ENCODE peak calls at places on chromosomes 12 and 14, in ten cellular contexts. D is kidney epithelial cell, S is cardiac fibroblast, X is IMR-90, V is GM12864, K is heart right ventricle, G is fibroblast of lung, I is dorsolateral prefrontal cortex, P is HL-60, M is RWPE2. L is an unnamed sample.

GRCh38 chr12:80648866-80649265 is 58.6 kb upstream of the MYF6 start:
- DNase-seq in D (no peak), S (peak), X (peak), V (no peak), K (no peak), G (peak), I (no peak), P (no peak), M (no peak), L (peak)

GRCh38 chr14:61396694-61397093 is 75.3 kb downstream of the PRKCH start:
- DNase-seq in D (no peak), S (no peak), X (no peak), V (no peak), K (no peak), G (no peak), I (no peak), P (no peak), M (no peak), L (no peak)

GRCh38 chr14:75242546-75243273 is 35.9 kb upstream of the FOS start:
- DNase-seq in D (no peak), S (peak), X (peak), V (no peak), K (no peak), G (peak), I (no peak), P (no peak), M (peak), L (peak)

GRCh38 chr12:6018265-6018664 is 73.2 kb upstream of the ANO2 start:
- DNase-seq in D (no peak), S (no peak), X (no peak), V (no peak), K (no peak), G (no peak), I (no peak), P (no peak), M (no peak), L (no peak)

GRCh38 chr14:24307575-24308341 is at the start of gene CIDEB:
- DNase-seq in D (no peak), S (peak), X (peak), V (no peak), K (no peak), G (peak), I (peak), P (peak), M (no peak), L (peak)

GRCh38 chr14:88630565-88630964 is 67.7 kb downstream of the ZC3H14 start:
- DNase-seq in D (peak), S (peak), X (peak), V (peak), K (no peak), G (peak), I (no peak), P (no peak), M (no peak), L (peak)

GRCh38 chr12:70744133-70744532 is 106.9 kb upstream of the PTPRB start:
- DNase-seq in D (no peak), S (peak), X (no peak), V (no peak), K (no peak), G (peak), I (no peak), P (no peak), M (no peak), L (peak)

GRCh38 chr14:103496776-103497175 is 25.9 kb downstream of the CKB start:
- DNase-seq in D (no peak), S (peak), X (peak), V (no peak), K (no peak), G (no peak), I (no peak), P (no peak), M (no peak), L (no peak)

GRCh38 chr12:120102189-120103043 is 14.1 kb downstream of the RAB35 start:
- DNase-seq in D (no peak), S (no peak), X (no peak), V (no peak), K (no peak), G (no peak), I (no peak), P (peak), M (no peak), L (no peak)

GRCh38 chr12:24596768-24597388 is 352.0 kb downstream of the BCAT1 start:
- DNase-seq in D (no peak), S (peak), X (peak), V (no peak), K (no peak), G (peak), I (no peak), P (no peak), M (no peak), L (peak)

GRCh38 chr14:39267592-39268112 is 33.9 kb downstream of the MIA2 start:
- DNase-seq in D (no peak), S (no peak), X (no peak), V (no peak), K (no peak), G (no peak), I (no peak), P (peak), M (no peak), L (no peak)

GRCh38 chr12:4116251-4117111 is 157.1 kb upstream of the CCND2 start:
- DNase-seq in D (no peak), S (peak), X (peak), V (no peak), K (no peak), G (peak), I (no peak), P (no peak), M (peak), L (peak)

GRCh38 chr14:23177181-23177580 is 6.3 kb downstream of the SLC7A8 start:
- DNase-seq in D (no peak), S (no peak), X (no peak), V (no peak), K (no peak), G (no peak), I (peak), P (no peak), M (no peak), L (no peak)

GRCh38 chr12:31228811-31229792 is 96.8 kb downstream of the SINHCAF start:
- DNase-seq in D (no peak), S (no peak), X (no peak), V (no peak), K (peak), G (no peak), I (no peak), P (no peak), M (no peak), L (no peak)

GRCh38 chr12:57518920-57519757 is 1.2 kb downstream of the DDIT3 start:
- DNase-seq in D (no peak), S (peak), X (peak), V (no peak), K (no peak), G (peak), I (no peak), P (peak), M (no peak), L (peak)

GRCh38 chr12:96882862-96883261 is 24.2 kb upstream of the NEDD1 start:
- DNase-seq in D (no peak), S (peak), X (peak), V (no peak), K (no peak), G (peak), I (no peak), P (no peak), M (no peak), L (peak)

GRCh38 chr12:46998811-46999368 is 80.5 kb upstream of the PCED1B start:
- DNase-seq in D (no peak), S (peak), X (peak), V (no peak), K (no peak), G (peak), I (no peak), P (no peak), M (no peak), L (peak)

GRCh38 chr12:84730561-84731162 is 181.9 kb downstream of the SLC6A15 start:
- DNase-seq in D (no peak), S (no peak), X (no peak), V (no peak), K (no peak), G (no peak), I (no peak), P (no peak), M (no peak), L (no peak)

GRCh38 chr14:101147848-101148247 is 244.3 kb upstream of the RTL1 start:
- DNase-seq in D (no peak), S (no peak), X (no peak), V (no peak), K (no peak), G (no peak), I (no peak), P (no peak), M (no peak), L (no peak)

GRCh38 chr12:92075425-92075891 is 70.2 kb downstream of the BTG1 start:
- DNase-seq in D (no peak), S (peak), X (peak), V (no peak), K (no peak), G (peak), I (no peak), P (no peak), M (no peak), L (peak)

DNA sequence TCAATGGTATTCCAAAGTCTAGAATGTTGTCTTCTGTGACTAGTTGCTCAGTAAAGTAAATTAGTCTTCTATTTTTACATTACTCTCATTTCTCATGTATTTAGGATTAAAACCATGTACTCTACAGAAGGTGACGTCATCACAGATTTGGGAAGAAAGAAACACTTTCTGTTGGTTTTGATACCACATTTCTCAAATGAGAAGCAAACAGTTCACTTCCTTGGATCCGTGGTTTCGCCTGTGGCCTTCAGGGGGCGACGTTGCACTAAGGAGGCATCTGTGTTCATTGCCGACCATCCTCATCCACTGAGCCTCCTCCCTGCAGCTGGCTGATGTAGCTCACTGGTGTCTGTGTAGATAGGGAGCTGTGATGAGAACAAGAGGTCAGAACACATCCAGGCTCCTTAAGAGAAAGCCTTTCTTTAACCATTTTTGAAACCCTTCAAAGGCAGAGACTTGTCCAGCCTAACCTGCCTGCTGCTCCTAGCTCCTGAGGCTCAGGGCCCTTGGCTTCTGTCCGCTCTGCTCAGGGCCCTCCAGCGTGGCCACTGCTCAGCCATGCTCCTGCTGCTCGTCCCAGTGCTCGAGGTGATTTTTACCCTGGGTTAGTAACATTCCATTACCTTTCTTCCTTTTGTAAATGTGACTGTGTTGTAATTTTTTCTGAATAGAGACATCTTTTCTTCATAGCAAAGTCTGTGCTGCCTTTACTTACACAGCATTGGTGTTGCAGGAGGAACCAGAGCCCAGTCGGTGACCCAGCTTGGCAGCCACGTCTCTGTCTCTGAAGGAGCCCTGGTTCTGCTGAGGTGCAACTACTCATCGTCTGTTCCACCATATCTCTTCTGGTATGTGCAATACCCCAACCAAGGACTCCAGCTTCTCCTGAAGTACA is 220.6 kb upstream of the OR4E1 start:
- DNase-seq in D (no peak), S (no peak), X (no peak), V (no peak), K (no peak), G (no peak), I (peak), P (peak), M (no peak), L (no peak)
- TF ChIP-seq CTCF in D (peak), S (peak), X (no peak), V (peak), K (peak), G (no peak), I (peak), P (no peak), M (peak), L (peak)

DNA sequence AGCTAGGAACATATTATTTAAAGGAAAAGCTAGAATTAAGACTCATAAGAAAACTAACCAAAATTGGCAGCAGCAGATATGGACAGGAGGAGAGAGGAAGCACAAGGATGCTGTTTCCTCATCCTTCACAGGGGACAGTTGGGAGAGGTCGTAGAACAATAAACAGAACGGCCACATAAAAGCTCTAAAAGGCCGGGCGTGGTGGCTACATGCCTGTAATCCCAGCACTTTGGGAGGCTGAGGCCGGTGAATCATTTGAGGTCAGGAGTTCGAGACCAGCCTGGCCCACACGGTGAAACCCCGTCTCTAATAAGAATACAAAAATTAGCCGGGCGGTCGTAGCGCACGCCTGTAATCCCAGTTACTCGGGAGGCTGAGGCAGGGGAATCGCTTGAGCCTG is 10.5 kb downstream of the TCL1B start:
- DNase-seq in D (no peak), S (no peak), X (no peak), V (no peak), K (no peak), G (no peak), I (no peak), P (no peak), M (no peak), L (no peak)
- H3K4me3 ChIP-seq in D (no peak), S (no peak), X (no peak), V (no peak), K (no peak), G (no peak), I (no peak), P (no peak), M (no peak), L (no peak)

GRCh38 chr12:27083861-27084271 is 1.5 kb upstream of the C12orf71 start:
- DNase-seq in D (peak), S (peak), X (peak), V (no peak), K (no peak), G (peak), I (peak), P (no peak), M (no peak), L (peak)

GRCh38 chr12:27085654-27086053 is 3.3 kb upstream of the C12orf71 start:
- DNase-seq in D (no peak), S (no peak), X (no peak), V (no peak), K (no peak), G (peak), I (no peak), P (no peak), M (no peak), L (no peak)

GRCh38 chr12:27077586-27077985 is 4.8 kb downstream of the C12orf71 start:
- DNase-seq in D (no peak), S (no peak), X (no peak), V (no peak), K (no peak), G (no peak), I (no peak), P (no peak), M (no peak), L (no peak)

GRCh38 chr12:27076930-27077329 is 5.4 kb downstream of the C12orf71 start:
- DNase-seq in D (peak), S (no peak), X (peak), V (no peak), K (no peak), G (peak), I (no peak), P (no peak), M (no peak), L (no peak)

DNA sequence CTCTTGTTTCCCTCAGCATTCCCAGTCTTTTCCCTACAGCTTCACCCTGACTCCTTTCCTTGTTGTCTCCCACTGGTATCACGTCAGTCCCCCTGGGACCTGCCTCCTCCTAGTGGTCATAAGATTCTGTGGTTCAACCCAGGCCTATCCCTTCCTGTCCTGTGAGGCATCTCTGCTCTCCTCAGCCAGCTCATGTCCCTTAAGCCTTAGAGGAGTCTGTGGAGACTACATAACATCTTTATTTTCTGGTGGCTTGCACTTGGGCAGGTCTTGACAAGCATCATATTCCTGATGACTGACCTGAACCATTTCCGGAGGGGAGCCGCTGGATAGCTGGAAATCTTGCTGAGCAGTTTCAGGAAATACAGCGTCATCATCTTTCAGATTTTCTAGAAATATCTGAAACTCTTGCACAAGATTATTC is 698 bp downstream of the C12orf71 start:
- DNase-seq in D (no peak), S (peak), X (peak), V (no peak), K (no peak), G (no peak), I (no peak), P (no peak), M (peak), L (peak)
- TF ChIP-seq CTCF in D (no peak), S (peak), X (peak), V (peak), K (no peak), G (no peak), I (no peak), P (no peak), M (peak), L (peak)

GRCh38 chr14:81533212-81533535 is 479 bp downstream of the SEL1L start:
- DNase-seq in D (no peak), S (no peak), X (no peak), V (no peak), K (no peak), G (no peak), I (no peak), P (no peak), M (no peak), L (no peak)
- H3K4me3 ChIP-seq in D (peak), S (peak), X (peak), V (peak), K (peak), G (peak), I (peak), P (peak), M (peak), L (peak)

GRCh38 chr12:82686223-82687019 is at the start of gene TMTC2:
- DNase-seq in D (peak), S (peak), X (peak), V (peak), K (peak), G (peak), I (peak), P (peak), M (peak), L (peak)

GRCh38 chr12:82685721-82686222 is 934 bp upstream of the TMTC2 start:
- DNase-seq in D (peak), S (peak), X (peak), V (peak), K (peak), G (peak), I (peak), P (peak), M (peak), L (peak)

GRCh38 chr12:82688619-82689018 is 1.9 kb downstream of the TMTC2 start:
- DNase-seq in D (no peak), S (no peak), X (no peak), V (no peak), K (no peak), G (no peak), I (no peak), P (no peak), M (no peak), L (no peak)

GRCh38 chr12:82687020-82687951 is 580 bp downstream of the TMTC2 start:
- DNase-seq in D (no peak), S (peak), X (peak), V (peak), K (peak), G (peak), I (peak), P (peak), M (peak), L (peak)

GRCh38 chr12:82688035-82688501 is 1.4 kb downstream of the TMTC2 start:
- DNase-seq in D (no peak), S (peak), X (no peak), V (peak), K (no peak), G (peak), I (no peak), P (peak), M (no peak), L (peak)
- TF ChIP-seq CTCF in D (peak), S (no peak), X (no peak), V (peak), K (peak), G (peak), I (peak), P (peak), M (no peak), L (peak)

DNA sequence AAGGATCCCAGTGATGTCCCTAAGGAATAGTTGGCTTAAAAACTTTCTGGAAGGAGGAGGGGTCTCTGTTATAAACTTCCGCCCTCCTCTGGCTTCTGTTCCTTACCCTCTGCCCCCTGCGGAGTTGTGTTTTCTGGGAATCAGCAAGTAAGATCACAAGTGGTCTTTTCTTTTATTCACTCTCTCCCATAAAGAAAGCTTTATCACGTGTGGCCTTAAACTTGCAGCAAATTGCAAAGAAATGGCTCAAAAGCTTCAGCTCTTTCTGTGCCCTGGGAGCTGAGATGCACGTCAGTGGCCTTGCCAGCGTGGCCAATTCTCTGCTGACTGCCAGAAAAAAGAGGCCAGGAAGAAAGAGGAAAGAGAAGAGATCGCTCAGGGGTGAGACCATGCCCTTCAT is at the start of gene SLCO1C1:
- DNase-seq in D (no peak), S (no peak), X (no peak), V (no peak), K (no peak), G (no peak), I (no peak), P (no peak), M (no peak), L (no peak)
- H3K4me3 ChIP-seq in D (no peak), S (no peak), X (no peak), V (no peak), K (peak), G (no peak), I (peak), P (no peak), M (no peak), L (no peak)

DNA sequence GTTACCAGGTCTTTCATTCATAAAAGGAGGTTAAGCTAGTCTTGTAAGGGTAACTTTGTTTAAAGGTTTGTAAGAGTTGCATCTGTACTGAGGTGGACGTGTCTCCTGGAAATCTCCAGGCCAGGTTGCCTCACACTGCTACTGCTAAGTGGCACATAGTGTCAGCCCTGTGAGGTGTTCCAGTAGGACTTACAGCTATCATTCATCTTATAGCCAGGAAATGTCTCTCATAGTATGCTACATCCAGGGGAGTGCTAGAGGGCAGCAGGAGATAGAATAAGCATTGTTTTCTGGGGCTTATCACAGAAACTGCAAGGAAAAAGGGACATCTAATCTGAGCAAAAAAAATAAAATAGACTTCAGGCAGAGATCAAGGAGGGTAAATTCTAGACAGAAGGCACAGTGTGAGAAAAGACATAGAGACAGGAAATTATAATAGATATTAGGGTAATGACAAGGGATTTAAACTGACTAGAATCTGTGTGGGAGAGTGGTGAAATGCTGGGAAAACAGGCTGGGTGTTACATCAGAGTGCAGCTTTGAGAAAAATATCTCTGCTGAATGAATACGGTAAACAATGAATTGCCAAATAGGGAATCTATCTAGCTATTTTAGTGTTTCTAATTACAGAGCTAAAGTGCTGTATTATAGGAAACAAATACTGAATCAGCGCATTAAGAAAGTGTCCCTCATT is 205.0 kb upstream of the ABCD2 start:
- DNase-seq in D (no peak), S (peak), X (peak), V (no peak), K (no peak), G (no peak), I (no peak), P (no peak), M (no peak), L (peak)
- TF ChIP-seq CTCF in D (no peak), S (no peak), X (no peak), V (no peak), K (no peak), G (no peak), I (no peak), P (no peak), M (no peak), L (no peak)

GRCh38 chr12:49368240-49368600 is 958 bp downstream of the SPATS2 start:
- DNase-seq in D (no peak), S (no peak), X (no peak), V (no peak), K (no peak), G (no peak), I (no peak), P (no peak), M (no peak), L (no peak)
- H3K4me3 ChIP-seq in D (peak), S (peak), X (peak), V (peak), K (peak), G (peak), I (peak), P (no peak), M (peak), L (peak)

L was measured in fibroblast of pulmonary artery.